ENCODE peak calls at places on chromosomes 12 and 14, in eight cellular contexts. S is endothelial cell; R is esophagus muscularis mucosa; X is body of pancreas; F is Calu3; W is transverse colon; N is activated CD8-positive, alpha-beta T cell treated with anti-CD3 and anti-CD28 coated beads for 36 hours; Q is CD8-positive, alpha-beta T cell. V is an unnamed sample.
A peak's percentile ranks its signal among the peaks of the same experiment; 100 is the strongest.

GRCh38 chr12:102675672-102676071 is 195.3 kb upstream of the IGF1 start:
- DNase-seq in X (no peak), F (no peak), N (no peak), R (no peak), Q (no peak), S (no peak), W (no peak), V (no peak)

GRCh38 chr12:113880337-113880736 is 85.8 kb downstream of the RBM19 start:
- DNase-seq in X (no peak), F (no peak), N (no peak), W (no peak), S (no peak), R (no peak), Q (no peak), V (no peak)

GRCh38 chr12:3815096-3815766 is 58.0 kb downstream of the PARP11 start:
- DNase-seq in X (no peak), R (no peak), Q (no peak), W (no peak), S (no peak), N (no peak), F (no peak), V (no peak)

GRCh38 chr12:79161249-79161934 is 296.8 kb downstream of the SYT1 start:
- DNase-seq in X (no peak), R (no peak), W (no peak), S (no peak), Q (no peak), N (no peak), F (no peak), V (no peak)

GRCh38 chr12:54040148-54040494 is 7.3 kb downstream of the HOXC5 start:
- DNase-seq in N (no peak), F (no peak), Q (no peak), W (no peak), S (no peak), R (no peak), X (no peak), V (no peak)

GRCh38 chr14:63853831-63854293 is 1.1 kb downstream of the SYNE2 start:
- DNase-seq in X (peak; percentile 60), W (peak; percentile 70), Q (peak; percentile 63), N (peak; percentile 59), F (peak; percentile 48), R (no peak), S (peak; percentile 30), V (peak; percentile 30)

GRCh38 chr12:108333898-108334699 is 5.0 kb downstream of the CMKLR1 start:
- DNase-seq in R (no peak), S (no peak), Q (no peak), N (peak; percentile 44), F (no peak), W (no peak), X (no peak), V (no peak)

GRCh38 chr12:77830952-77831351 is 258 bp downstream of the NAV3 start:
- DNase-seq in Q (no peak), N (no peak), X (no peak), R (no peak), F (no peak), S (no peak), W (no peak), V (no peak)

GRCh38 chr12:104695453-104696148 is 238.9 kb downstream of the CHST11 start:
- DNase-seq in Q (peak; percentile 57), N (peak; percentile 95), F (no peak), W (peak; percentile 22), S (no peak), R (no peak), X (no peak), V (no peak)

GRCh38 chr14:75928587-75929230 is 53.1 kb downstream of the TGFB3 start:
- DNase-seq in W (no peak), N (no peak), R (no peak), Q (no peak), X (no peak), S (no peak), F (no peak), V (no peak)

GRCh38 chr14:69101331-69101826 is 51.5 kb downstream of the DCAF5 start:
- DNase-seq in S (no peak), Q (no peak), F (peak; percentile 48), R (no peak), N (peak; percentile 19), X (peak; percentile 27), W (no peak), V (no peak)

GRCh38 chr12:109764123-109764522 is 50.5 kb downstream of the FAM222A start:
- DNase-seq in X (no peak), W (no peak), F (no peak), N (no peak), R (no peak), Q (no peak), S (no peak), V (no peak)

GRCh38 chr12:46430340-46430948 is 57.9 kb upstream of the SLC38A2 start:
- DNase-seq in W (no peak), N (peak; percentile 35), S (no peak), R (no peak), X (no peak), F (peak; percentile 20), Q (no peak), V (no peak)

GRCh38 chr12:2551097-2551496 is 243.7 kb upstream of the FKBP4 start:
- DNase-seq in F (no peak), S (no peak), W (no peak), R (no peak), N (no peak), X (no peak), Q (no peak), V (no peak)

GRCh38 chr12:22529281-22530060 is 14.9 kb downstream of the C2CD5 start:
- DNase-seq in R (no peak), S (no peak), Q (no peak), W (no peak), X (no peak), F (no peak), N (no peak), V (no peak)

GRCh38 chr12:2286051-2286450 is 233.3 kb downstream of the CACNA1C start:
- DNase-seq in X (no peak), S (no peak), W (no peak), F (no peak), Q (no peak), N (no peak), R (no peak), V (no peak)

GRCh38 chr14:91229743-91230200 is 14.7 kb downstream of the GPR68 start:
- DNase-seq in F (no peak), W (peak; percentile 48), Q (peak; percentile 71), S (no peak), R (no peak), N (peak; percentile 88), X (no peak), V (no peak)

GRCh38 chr14:51302319-51303030 is 62.4 kb downstream of the TMX1 start:
- DNase-seq in F (no peak), S (no peak), R (no peak), Q (no peak), W (no peak), N (no peak), X (no peak), V (no peak)

GRCh38 chr14:51308872-51309271 is 68.8 kb downstream of the TMX1 start:
- DNase-seq in S (no peak), X (no peak), F (no peak), W (no peak), N (no peak), Q (no peak), R (peak; percentile 88), V (no peak)

GRCh38 chr14:51305761-51306160 is 65.7 kb downstream of the TMX1 start:
- DNase-seq in Q (no peak), X (no peak), S (no peak), F (no peak), N (no peak), R (no peak), W (no peak), V (no peak)

GRCh38 chr14:51304956-51305355 is 64.9 kb downstream of the TMX1 start:
- DNase-seq in W (no peak), N (peak; percentile 16), S (no peak), X (no peak), Q (no peak), F (no peak), R (peak; percentile 39), V (no peak)

DNA sequence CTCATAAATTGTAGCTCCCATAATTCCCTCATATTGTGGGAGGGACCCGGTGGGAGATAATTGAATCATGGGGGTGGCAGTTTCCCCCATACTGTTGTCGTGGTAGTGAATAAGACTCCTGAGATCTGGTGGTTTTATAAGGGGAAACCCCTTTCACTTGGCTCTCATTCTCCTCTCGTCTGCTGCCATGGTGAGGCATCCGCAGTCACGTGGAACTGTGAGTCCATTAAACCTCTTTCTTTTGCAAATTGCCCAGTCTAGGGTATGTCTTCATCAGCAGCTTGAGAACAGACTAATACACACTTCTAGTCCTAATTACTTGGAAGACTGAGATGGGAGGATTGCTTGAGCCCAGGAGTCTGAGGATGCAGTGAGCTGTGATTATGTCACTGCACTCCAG is 64.4 kb downstream of the TMX1 start:
- DNase-seq in Q (no peak), X (no peak), S (no peak), N (peak; percentile 60), R (peak; percentile 24), W (no peak), F (no peak), V (no peak)
- TF ChIP-seq CTCF in Q (no peak), X (no peak), S (no peak), N (no peak), R (no peak), W (no peak), F (no peak), V (no peak)

GRCh38 chr12:68001486-68002466 is 12.5 kb downstream of the IFNG-AS1 start:
- DNase-seq in R (no peak), W (no peak), F (no peak), Q (no peak), X (no peak), N (no peak), S (no peak), V (no peak)
- TF ChIP-seq CTCF in R (no peak), W (no peak), F (peak; percentile 56), Q (no peak), X (peak; percentile 7), N (peak; percentile 59), S (peak; percentile 72), V (peak; percentile 58)

GRCh38 chr12:106918746-106919145 is 37.0 kb upstream of the TMEM263 start:
- DNase-seq in X (no peak), S (peak; percentile 39), N (peak; percentile 22), F (peak; percentile 12), Q (no peak), W (no peak), R (no peak), V (peak; percentile 28)
- TF ChIP-seq CTCF in X (no peak), S (no peak), N (peak; percentile 31), F (peak; percentile 27), Q (no peak), W (no peak), R (no peak), V (peak; percentile 71)

DNA sequence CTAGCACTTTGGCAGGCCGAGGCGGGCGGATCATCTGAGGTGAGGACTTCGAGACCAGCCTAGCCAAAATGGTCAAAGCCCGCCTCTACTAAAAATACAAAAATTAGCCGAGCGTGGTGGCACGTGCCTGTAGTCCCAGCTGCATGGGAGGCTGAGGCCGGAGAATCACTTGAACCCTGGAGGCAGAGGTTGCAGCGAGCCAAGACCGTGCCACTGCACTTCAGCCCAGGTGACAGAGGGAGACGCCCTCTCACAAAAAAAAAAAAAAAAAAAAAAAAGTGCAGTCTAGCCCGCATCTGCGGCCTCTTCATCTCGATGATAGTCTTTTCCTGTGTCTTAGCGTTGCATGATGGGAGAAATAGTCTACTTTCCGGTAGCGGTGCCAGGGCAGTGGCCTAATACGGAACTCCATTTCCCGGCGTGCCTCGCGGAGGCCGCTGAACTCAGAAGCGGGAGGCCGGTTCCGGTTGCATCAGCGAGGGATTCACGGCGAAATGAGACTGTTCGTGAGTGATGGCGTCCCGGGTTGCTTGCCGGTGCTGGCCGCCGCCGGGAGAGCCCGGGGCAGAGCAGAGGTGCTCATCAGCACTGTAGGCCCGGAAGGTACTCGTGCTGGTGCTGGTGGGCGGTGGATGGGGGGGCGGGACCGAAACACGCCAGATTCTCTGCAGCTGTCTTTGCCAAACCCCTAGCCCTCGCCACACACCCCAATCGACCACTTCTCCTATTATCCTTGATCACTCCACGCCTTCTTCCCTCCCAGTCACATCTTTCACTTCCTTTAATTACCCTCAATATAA is at the start of gene MARS1:
- DNase-seq in X (peak; percentile 95), F (peak; percentile 94), S (peak; percentile 82), Q (peak; percentile 92), W (peak; percentile 96), R (peak; percentile 98), N (peak; percentile 97), V (peak; percentile 77)
- TF ChIP-seq CTCF in X (no peak), F (no peak), S (no peak), Q (no peak), W (peak; percentile 18), R (no peak), N (no peak), V (no peak)